ENCODE peak calls at places on chromosomes 7 and 10, in four cellular contexts. F is trophoblast cell, T is PC-3, Y is astrocyte. J is an unnamed sample. For H3K36me3, the result is how much of the 10 kb centered on the place peaks cover.

GRCh38 chr10:124211921-124212320 is 118.5 kb upstream of the CHST15 start:
- DNase-seq in F (peak), T (peak), Y (peak), J (peak)

GRCh38 chr10:25556457-25556856 is 377.6 kb upstream of the MYO3A start:
- DNase-seq in F (peak), T (peak), Y (peak), J (peak)

GRCh38 chr10:52486840-52487611 is 172.9 kb downstream of the DKK1 start:
- DNase-seq in F (peak), T (peak), Y (peak), J (peak)

GRCh38 chr7:31487071-31487470 is 26.8 kb upstream of the ITPRID1 start:
- DNase-seq in F (no peak), T (no peak), Y (no peak), J (no peak)

GRCh38 chr7:1695800-1696454 is 25.9 kb downstream of the ELFN1 start:
- DNase-seq in F (no peak), T (no peak), Y (no peak), J (no peak)

GRCh38 chr7:15481127-15481526 is 80.7 kb downstream of the AGMO start:
- DNase-seq in F (no peak), T (no peak), Y (no peak), J (no peak)

GRCh38 chr10:33376976-33377657 is 42.6 kb upstream of the NRP1 start:
- DNase-seq in F (no peak), T (peak), Y (peak), J (peak)

GRCh38 chr7:1579481-1580421 is 9.9 kb upstream of the PSMG3 start:
- DNase-seq in F (peak), T (peak), Y (no peak), J (peak)

GRCh38 chr7:78530351-78530750 is 731.8 kb downstream of the PHTF2 start:
- DNase-seq in F (peak), T (peak), Y (peak), J (peak)

GRCh38 chr10:72170733-72171132 is 45.1 kb upstream of the ANAPC16 start:
- DNase-seq in F (no peak), T (no peak), Y (no peak), J (no peak)
- H3K36me3 ChIP-seq in F (under half), T (under half), Y (under half), J (under half)

GRCh38 chr10:89207181-89207800 is at the start of gene CH25H:
- DNase-seq in F (peak), T (peak), Y (peak), J (peak)
- H3K9ac ChIP-seq in F (no peak), T (no peak), Y (peak), J (peak)

DNA sequence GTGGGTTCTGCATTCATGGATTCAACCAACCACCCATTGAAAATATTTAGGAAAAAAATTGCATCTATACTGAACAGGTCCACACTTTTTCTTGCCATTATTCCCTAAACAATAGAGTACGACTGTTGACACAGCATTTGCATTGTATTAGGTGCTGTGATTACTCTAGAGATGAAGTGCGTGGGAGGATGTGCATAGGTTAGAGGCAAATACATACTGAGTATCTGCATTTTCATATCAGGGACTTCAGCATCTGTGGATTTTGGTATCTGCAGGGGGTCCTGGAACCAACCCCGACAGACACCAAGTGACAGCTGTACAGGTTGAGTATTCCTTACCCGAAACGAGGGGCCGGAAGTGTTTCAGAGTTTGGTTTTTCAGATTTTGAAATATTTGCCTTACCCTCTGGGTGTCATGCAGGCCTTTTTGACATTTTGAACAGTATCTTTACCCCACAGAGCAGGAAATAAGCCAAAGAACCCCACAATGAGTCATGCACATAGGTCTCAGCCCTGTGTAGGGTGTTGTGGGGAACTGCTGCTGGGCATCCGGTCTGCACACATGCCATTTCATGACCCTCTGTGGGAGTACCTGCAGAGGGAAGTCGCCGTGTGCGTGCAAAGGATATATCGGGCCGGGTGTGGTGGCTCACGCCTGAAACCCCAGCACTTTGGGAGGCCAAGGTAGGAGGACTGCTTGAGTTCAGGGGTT is 14.5 kb downstream of the NUDT5 start:
- DNase-seq in F (no peak), T (peak), Y (peak), J (peak)
- H3K36me3 ChIP-seq in F (under half), T (under half), Y (under half), J (under half)

GRCh38 chr7:95324396-95324795 is at the start of gene PON1:
- DNase-seq in F (no peak), T (no peak), Y (no peak), J (no peak)
- H3K9ac ChIP-seq in F (no peak), T (no peak), Y (no peak), J (no peak)

J was measured in fibroblast of lung.